ENCODE peak calls at places on chromosomes 1 and 21, in eight cellular contexts. R is WERI-Rb-1; W is CD8-positive, alpha-beta memory T cell; I is CD4-positive, alpha-beta memory T cell; P is pancreas; O is brain microvascular endothelial cell; V is iPS DF 6.9; J is tibial artery. D is an unnamed sample.

GRCh38 chr1:161986328-161986727 is 37.3 kb downstream of the OLFML2B start:
- DNase-seq in W (no peak), O (no peak), I (no peak), R (no peak), V (no peak), J (no peak), P (no peak), D (no peak)

GRCh38 chr1:231690072-231690471 is 63.5 kb downstream of the DISC1 start:
- DNase-seq in P (no peak), R (peak; percentile 59), I (no peak), O (no peak), W (no peak), V (no peak), J (no peak), D (no peak)

GRCh38 chr1:231444059-231444458 is 22.0 kb upstream of the EGLN1 start:
- DNase-seq in P (no peak), J (no peak), R (no peak), I (no peak), O (no peak), V (no peak), W (no peak), D (no peak)

GRCh38 chr21:39630827-39631226 is 18.1 kb downstream of the B3GALT5 start:
- DNase-seq in I (no peak), W (no peak), R (no peak), V (no peak), J (no peak), P (no peak), O (no peak), D (no peak)

GRCh38 chr1:20138346-20138745 is 777 bp upstream of the PLA2G2F start:
- DNase-seq in P (no peak), V (no peak), I (no peak), O (no peak), R (no peak), W (no peak), J (no peak), D (no peak)

GRCh38 chr1:197994907-197995407 is 77.8 kb downstream of the LHX9 start:
- DNase-seq in O (no peak), R (no peak), W (no peak), P (no peak), J (no peak), I (no peak), V (no peak), D (no peak)

GRCh38 chr1:21665711-21666571 is 3.2 kb downstream of the RAP1GAP start:
- DNase-seq in O (no peak), W (no peak), J (no peak), I (no peak), V (no peak), R (no peak), P (no peak), D (peak; percentile 62)

GRCh38 chr1:68128157-68128556 is 77.7 kb upstream of the DIRAS3 start:
- DNase-seq in P (no peak), V (no peak), R (no peak), W (no peak), O (peak; percentile 60), I (no peak), J (no peak), D (no peak)

GRCh38 chr21:43758132-43758619 is 17.9 kb downstream of the CSTB start:
- DNase-seq in I (no peak), R (peak; percentile 53), O (no peak), P (no peak), W (no peak), J (peak; percentile 68), V (no peak), D (no peak)

GRCh38 chr21:34202553-34203332 is 129.4 kb downstream of the MRPS6 start:
- DNase-seq in P (no peak), V (no peak), W (no peak), I (no peak), O (no peak), J (peak; percentile 48), R (peak; percentile 29), D (no peak)

GRCh38 chr1:11778336-11778735 is 16.3 kb downstream of the C1orf167 start:
- DNase-seq in V (no peak), J (no peak), R (no peak), W (no peak), O (no peak), P (no peak), I (no peak), D (no peak)

GRCh38 chr21:39373634-39374033 is 24.7 kb upstream of the HMGN1 start:
- DNase-seq in I (no peak), W (no peak), V (no peak), O (peak; percentile 39), R (peak; percentile 52), J (no peak), P (no peak), D (no peak)

GRCh38 chr1:23578997-23579363 is 19.7 kb upstream of the ID3 start:
- DNase-seq in W (no peak), O (peak; percentile 52), I (no peak), V (no peak), P (no peak), R (no peak), J (no peak), D (no peak)

GRCh38 chr1:18035145-18035544 is 72.5 kb upstream of the IGSF21 start:
- DNase-seq in P (no peak), O (no peak), R (no peak), W (no peak), V (no peak), I (no peak), J (no peak), D (no peak)

DNA sequence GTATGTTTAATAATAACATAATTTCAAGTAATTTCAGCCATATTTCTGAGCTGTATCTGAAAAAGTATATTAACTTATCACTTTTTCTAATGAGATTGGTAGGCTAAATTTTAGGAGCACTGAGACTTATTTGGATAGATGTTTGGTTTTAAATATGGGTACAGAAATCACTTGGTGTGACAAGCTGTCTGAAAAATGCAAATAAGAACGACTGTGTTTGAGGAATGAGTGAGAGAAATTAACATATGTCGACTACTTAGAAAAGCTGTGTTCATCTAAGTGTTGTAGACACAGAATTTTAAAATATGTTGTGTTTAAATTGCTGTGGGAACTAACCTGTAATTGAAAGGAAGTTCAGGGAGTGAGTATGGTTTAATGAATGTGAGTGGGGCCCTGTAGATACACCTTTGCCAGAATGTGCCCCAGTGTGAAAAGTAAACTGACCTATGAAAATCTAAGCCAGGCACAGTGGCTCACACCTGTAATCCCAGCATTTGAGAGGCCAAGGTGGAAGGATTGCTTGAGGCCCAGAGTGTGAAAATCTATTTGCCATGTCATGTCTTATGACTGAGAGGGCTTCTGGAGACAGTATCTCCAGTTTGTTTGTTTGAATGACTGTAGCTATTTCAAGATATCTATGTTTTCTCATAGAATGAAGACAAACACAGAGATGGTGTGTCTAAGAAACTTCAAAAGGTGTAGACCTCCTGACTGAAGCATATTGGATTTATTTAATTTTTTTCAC is 53.8 kb upstream of the LRRC8C start:
- DNase-seq in I (no peak), W (no peak), V (no peak), J (no peak), O (no peak), R (no peak), P (no peak), D (no peak)
- H3K36me3 ChIP-seq in I (peaks cover 22% of the 10 kb centered on the region), W (peaks cover 15% of the 10 kb centered on the region), V (no peaks in the 10 kb centered on the region), J (peaks cover 19% of the 10 kb centered on the region), O (no peaks in the 10 kb centered on the region), R (peaks cover 38% of the 10 kb centered on the region), P (no peaks in the 10 kb centered on the region), D (peaks cover 59% of the 10 kb centered on the region)

GRCh38 chr1:27418326-27418761 is 25.9 kb downstream of the GPR3 start:
- DNase-seq in R (no peak), I (no peak), P (no peak), W (no peak), J (peak; percentile 85), V (no peak), O (peak; percentile 94), D (peak; percentile 62)

GRCh38 chr1:27418786-27419185 is 26.4 kb downstream of the GPR3 start:
- DNase-seq in J (no peak), W (no peak), P (no peak), R (no peak), V (no peak), I (no peak), O (no peak), D (no peak)

GRCh38 chr1:27412502-27412901 is 20.1 kb downstream of the GPR3 start:
- DNase-seq in W (no peak), O (no peak), J (no peak), V (no peak), R (no peak), I (no peak), P (no peak), D (no peak)

GRCh38 chr1:27413004-27413403 is 20.6 kb downstream of the GPR3 start:
- DNase-seq in V (no peak), R (no peak), W (no peak), O (no peak), J (no peak), P (no peak), I (no peak), D (no peak)

DNA sequence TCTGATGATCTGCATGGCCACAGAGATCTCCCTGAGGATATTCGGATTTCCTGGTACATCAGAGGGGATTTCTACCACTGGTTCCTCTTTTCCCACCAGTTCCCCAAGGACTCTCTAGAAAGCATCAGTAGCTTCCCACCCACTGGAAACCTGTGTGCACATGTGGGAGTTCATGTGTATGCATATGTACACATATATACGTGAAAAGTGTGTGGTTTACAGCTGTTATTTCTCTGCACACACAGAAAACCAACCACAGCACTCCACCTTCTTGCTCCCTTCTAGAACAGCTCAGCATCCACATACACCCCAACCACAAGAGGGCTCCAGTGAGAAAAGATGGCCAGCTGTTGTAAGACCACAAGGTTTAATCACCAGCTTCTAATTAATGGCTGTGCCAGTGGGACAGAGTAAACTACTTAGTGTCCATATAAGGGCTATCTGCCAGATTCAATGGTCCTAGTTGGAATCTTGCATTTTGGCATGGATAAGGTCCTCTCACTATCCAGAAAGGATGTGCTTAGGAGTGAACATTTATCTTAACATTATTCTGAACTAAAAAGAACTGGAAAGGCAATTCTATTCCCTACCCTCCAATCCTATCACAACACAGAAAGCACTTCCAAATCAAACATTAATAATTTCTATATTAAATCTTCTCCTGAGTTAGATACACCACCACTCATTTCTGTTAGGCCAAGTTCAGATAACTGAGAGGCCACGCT is 24.1 kb downstream of the GPR3 start:
- DNase-seq in W (no peak), P (no peak), V (no peak), I (peak; percentile 51), R (peak; percentile 47), J (no peak), O (peak; percentile 62), D (no peak)
- H3K36me3 ChIP-seq in W (peaks cover 61% of the 10 kb centered on the region), P (peaks cover 18% of the 10 kb centered on the region), V (peaks cover 11% of the 10 kb centered on the region), I (peaks cover 65% of the 10 kb centered on the region), R (peaks cover 82% of the 10 kb centered on the region), J (peaks cover 66% of the 10 kb centered on the region), O (peaks cover 61% of the 10 kb centered on the region), D (no peaks in the 10 kb centered on the region)

GRCh38 chr1:65471901-65472332 is 51.4 kb downstream of the LEPR start:
- DNase-seq in I (no peak), P (no peak), J (no peak), R (no peak), O (no peak), W (no peak), V (no peak), D (no peak)
- H3K36me3 ChIP-seq in I (no peaks in the 10 kb centered on the region), P (no peaks in the 10 kb centered on the region), J (no peaks in the 10 kb centered on the region), R (no peaks in the 10 kb centered on the region), O (no peaks in the 10 kb centered on the region), W (no peaks in the 10 kb centered on the region), V (no peaks in the 10 kb centered on the region), D (no peaks in the 10 kb centered on the region)

DNA sequence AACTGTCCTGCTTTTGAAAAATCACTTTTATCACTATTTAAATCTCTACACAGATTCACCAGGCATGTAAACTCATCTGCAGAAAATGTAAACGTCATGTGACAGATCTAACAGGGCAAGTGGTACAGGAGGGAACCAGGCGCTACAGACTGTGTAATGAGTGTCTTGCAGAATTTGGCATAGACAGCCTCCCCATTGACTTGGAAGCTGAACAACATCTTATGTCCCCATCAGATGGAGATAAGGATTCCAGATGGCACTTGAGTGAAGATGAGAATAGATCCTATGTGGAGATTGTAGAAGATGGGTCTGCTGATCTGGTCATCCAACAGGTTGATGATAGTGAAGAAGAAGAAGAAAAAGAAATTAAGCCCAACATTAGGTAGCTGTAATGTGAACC is 50.3 kb downstream of the ZBTB8OS start:
- DNase-seq in J (no peak), W (no peak), O (no peak), V (no peak), I (no peak), P (no peak), R (no peak), D (no peak)
- H3K36me3 ChIP-seq in J (peaks cover 43% of the 10 kb centered on the region), W (no peaks in the 10 kb centered on the region), O (no peaks in the 10 kb centered on the region), V (peaks cover 6% of the 10 kb centered on the region), I (no peaks in the 10 kb centered on the region), P (no peaks in the 10 kb centered on the region), R (peaks cover 23% of the 10 kb centered on the region), D (no peaks in the 10 kb centered on the region)

D was measured in heart right ventricle.